ENCODE peak calls at places on chromosomes 13 and 19, in ten cellular contexts. K, D, E, N, I, T, R, O, F and S are unnamed samples.

GRCh38 chr19:17227798-17228367 is 1.9 kb downstream of the OCEL1 start:
- DNase-seq in T (no peak), K (no peak), D (no peak), O (no peak), E (no peak), N (peak; percentile 47), R (no peak), I (no peak), F (no peak), S (no peak)

GRCh38 chr19:38990949-38991697 is 15.6 kb upstream of the FBXO17 start:
- DNase-seq in I (no peak), O (no peak), K (no peak), E (no peak), T (no peak), D (no peak), R (no peak), N (no peak), F (no peak), S (no peak)

GRCh38 chr13:113448885-113449692 is 4.2 kb downstream of the ADPRHL1 start:
- DNase-seq in E (no peak), K (peak; percentile 91), D (peak; percentile 8), T (no peak), I (peak; percentile 86), N (peak; percentile 51), R (no peak), F (peak; percentile 74), O (peak; percentile 51), S (no peak)

GRCh38 chr13:24723206-24723605 is 40.8 kb upstream of the RNF17 start:
- DNase-seq in E (no peak), N (no peak), R (no peak), I (no peak), F (no peak), D (no peak), O (no peak), T (no peak), K (no peak), S (no peak)

GRCh38 chr19:1650627-1651009 is 1.8 kb downstream of the TCF3 start:
- DNase-seq in F (peak; percentile 25), I (no peak), D (no peak), K (no peak), O (no peak), N (no peak), R (no peak), T (no peak), E (no peak), S (peak; percentile 7)

GRCh38 chr19:41192574-41193419 is at the start of gene CYP2S1:
- DNase-seq in O (no peak), F (peak; percentile 34), E (no peak), D (no peak), I (peak; percentile 58), K (peak; percentile 49), N (peak; percentile 84), T (no peak), R (no peak), S (peak; percentile 22)

GRCh38 chr13:100022798-100023197 is 41.2 kb downstream of the ZIC2 start:
- DNase-seq in K (no peak), F (no peak), T (no peak), N (no peak), R (no peak), O (no peak), E (no peak), I (no peak), D (no peak), S (no peak)

GRCh38 chr19:31253816-31254551 is 95.3 kb downstream of the TSHZ3 start:
- DNase-seq in E (no peak), D (no peak), O (no peak), N (peak; percentile 7), R (no peak), F (no peak), K (no peak), I (no peak), T (no peak), S (peak; percentile 47)

GRCh38 chr13:75687145-75687763 is 51.1 kb downstream of the LMO7 start:
- DNase-seq in F (peak; percentile 59), R (peak; percentile 57), D (no peak), K (peak; percentile 37), I (no peak), E (peak; percentile 41), T (no peak), N (no peak), O (peak; percentile 50), S (peak; percentile 68)

GRCh38 chr13:105817498-105817897 is 718.0 kb downstream of the EFNB2 start:
- DNase-seq in E (no peak), D (no peak), R (no peak), K (no peak), O (no peak), I (no peak), F (no peak), N (peak; percentile 25), T (no peak), S (no peak)

GRCh38 chr19:41376241-41376997 is at the start of gene TMEM91:
- DNase-seq in R (no peak), E (peak; percentile 25), K (no peak), D (no peak), N (peak; percentile 62), O (no peak), I (peak; percentile 66), T (no peak), F (peak; percentile 22), S (no peak)